ENCODE peak calls at places on chromosome 16, in four cellular contexts. B is HepG2, I is H1, F is GM12878. E is an unnamed sample.

GRCh38 chr16:16014329-16015224 is 65.2 kb downstream of the ABCC1 start:
- DNase-seq in I (no peak), B (peak), F (no peak), E (no peak)

GRCh38 chr16:35731341-35732040 is 2272.1 kb downstream of the TP53TG3F start:
- DNase-seq in B (no peak), F (no peak), I (no peak), E (no peak)

GRCh38 chr16:57532251-57532625 is 4.1 kb downstream of the CCDC102A start:
- DNase-seq in B (no peak), F (no peak), I (peak), E (no peak)

GRCh38 chr16:54135361-54136275 is 151.0 kb downstream of the IRX3 start:
- DNase-seq in B (no peak), F (no peak), I (no peak), E (no peak)

GRCh38 chr16:89922477-89922883 is 662 bp upstream of the TUBB3 start:
- DNase-seq in F (no peak), I (peak), B (peak), E (no peak)

GRCh38 chr16:10121496-10121895 is 60.7 kb downstream of the GRIN2A start:
- DNase-seq in I (no peak), F (no peak), B (no peak), E (no peak)

GRCh38 chr16:83953796-83954576 is 946 bp downstream of the OSGIN1 start:
- DNase-seq in F (no peak), B (peak), I (no peak), E (no peak)

GRCh38 chr16:539901-540530 is 12.5 kb downstream of the CAPN15 start:
- DNase-seq in B (no peak), F (no peak), I (no peak), E (no peak)

GRCh38 chr16:72493681-72494415 is 321.9 kb upstream of the PMFBP1 start:
- DNase-seq in F (no peak), I (no peak), B (no peak), E (no peak)

GRCh38 chr16:55948230-55948629 is 73.1 kb upstream of the CES5A start:
- DNase-seq in B (no peak), I (no peak), F (no peak), E (no peak)

GRCh38 chr16:69286941-69287713 is 24.0 kb upstream of the VPS4A start:
- DNase-seq in F (peak), I (no peak), B (peak), E (no peak)

GRCh38 chr16:12390644-12391043 is 413.0 kb downstream of the CPPED1 start:
- DNase-seq in I (no peak), B (no peak), F (no peak), E (no peak)

GRCh38 chr16:73326221-73326620 is 278.3 kb upstream of the ZFHX3 start:
- DNase-seq in B (no peak), F (no peak), I (no peak), E (no peak)

GRCh38 chr16:73095885-73096341 is 48.0 kb upstream of the ZFHX3 start:
- DNase-seq in F (no peak), B (no peak), I (no peak), E (no peak)

GRCh38 chr16:87806246-87806607 is 40.4 kb upstream of the KLHDC4 start:
- DNase-seq in F (no peak), I (no peak), B (no peak), E (no peak)

GRCh38 chr16:59573528-59574271 is 839.6 kb upstream of the GOT2 start:
- DNase-seq in B (no peak), F (no peak), I (no peak), E (no peak)

GRCh38 chr16:88785106-88785924 is at the start of gene PIEZO1:
- DNase-seq in F (no peak), I (no peak), B (no peak), E (peak)

GRCh38 chr16:49112754-49113153 is 168.9 kb downstream of the CBLN1 start:
- DNase-seq in F (no peak), B (no peak), I (no peak), E (no peak)

GRCh38 chr16:21097151-21097550 is 53.5 kb downstream of the DNAH3 start:
- DNase-seq in F (no peak), I (no peak), B (no peak), E (no peak)

GRCh38 chr16:57087003-57087402 is 5.4 kb upstream of the CPNE2 start:
- DNase-seq in I (no peak), F (no peak), B (no peak), E (no peak)

GRCh38 chr16:81487301-81487720 is 42.7 kb downstream of the CMIP start:
- DNase-seq in I (no peak), F (no peak), B (no peak), E (no peak)

GRCh38 chr16:71442041-71442440 is at the start of gene TLE7:
- DNase-seq in I (no peak), F (no peak), B (no peak), E (no peak)

DNA sequence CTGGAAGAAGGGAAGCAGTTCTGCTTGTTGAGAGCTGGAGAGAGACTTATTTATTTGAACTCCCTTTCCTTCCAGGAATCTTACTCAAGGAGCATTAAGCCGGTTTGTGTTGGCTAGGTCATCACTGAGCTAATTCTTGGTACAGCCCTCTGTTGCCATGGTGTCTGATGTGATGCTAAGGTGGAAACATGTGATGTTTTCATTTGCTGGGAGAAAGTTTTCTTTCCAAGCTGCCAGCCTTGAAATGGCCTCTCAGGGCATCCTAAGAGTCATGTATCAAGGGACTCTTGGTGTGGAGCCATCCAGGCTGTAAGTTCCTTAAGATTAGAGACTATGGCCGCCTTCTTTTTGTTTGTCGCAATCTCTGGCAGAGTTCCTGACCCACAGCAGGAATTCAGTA is 4.2 kb downstream of the PSKH1 start:
- DNase-seq in B (no peak), I (no peak), F (no peak), E (no peak)
- TF ChIP-seq TAF1 in B (no peak), I (no peak), F (no peak), E (no peak)

GRCh38 chr16:30715777-30716445 is 16.9 kb downstream of the SRCAP start:
- DNase-seq in F (no peak), I (no peak), B (no peak), E (peak)
- TF ChIP-seq TAF1 in F (no peak), I (no peak), B (no peak), E (no peak)

GRCh38 chr16:14202095-14202494 is 131.0 kb downstream of the MRTFB start:
- DNase-seq in B (no peak), I (no peak), F (no peak), E (no peak)

GRCh38 chr16:14202697-14203096 is 131.6 kb downstream of the MRTFB start:
- DNase-seq in F (no peak), B (peak), I (no peak), E (no peak)

GRCh38 chr16:14205666-14206065 is 134.5 kb downstream of the MRTFB start:
- DNase-seq in F (no peak), B (no peak), I (no peak), E (no peak)
- TF ChIP-seq TAF1 in F (no peak), B (no peak), I (no peak), E (no peak)

GRCh38 chr16:2280461-2280860 is 12.5 kb upstream of the RNPS1 start:
- DNase-seq in F (no peak), B (no peak), I (no peak), E (no peak)
- TF ChIP-seq TAF1 in F (no peak), B (no peak), I (no peak), E (no peak)

GRCh38 chr16:85253127-85253941 is 141.1 kb upstream of the CIBAR2 start:
- DNase-seq in B (peak), F (no peak), I (peak), E (peak)
- TF ChIP-seq TAF1 in B (no peak), F (no peak), I (no peak), E (no peak)

E was measured in GM12892.